ENCODE peak calls at places on chromosome 17, in five cellular contexts. S is sigmoid colon, D is AG09309, T is AG08396, Z is uterus. H is an unnamed sample.

GRCh38 chr17:28643979-28644781 is 778 bp downstream of the BLTP2 start:
- DNase-seq in S (peak; percentile 69), D (no peak), T (peak; percentile 75), Z (no peak), H (peak; percentile 63)

GRCh38 chr17:15216481-15216880 is 48.6 kb downstream of the PMP22 start:
- DNase-seq in S (no peak), D (no peak), T (no peak), Z (no peak), H (no peak)

GRCh38 chr17:32833526-32833925 is 43.4 kb downstream of the MYO1D start:
- DNase-seq in S (no peak), D (no peak), T (no peak), Z (no peak), H (no peak)

GRCh38 chr17:77594416-77595209 is 363.9 kb upstream of the TNRC6C start:
- DNase-seq in S (peak; percentile 37), D (no peak), T (no peak), Z (no peak), H (no peak)

GRCh38 chr17:17032131-17032692 is 10.0 kb upstream of the MPRIP start:
- DNase-seq in S (peak; percentile 66), D (peak; percentile 61), T (peak; percentile 90), Z (no peak), H (peak; percentile 51)

GRCh38 chr17:67211742-67212141 is 33.3 kb downstream of the HELZ start:
- DNase-seq in S (no peak), D (peak; percentile 32), T (peak; percentile 15), Z (no peak), H (peak; percentile 69)

GRCh38 chr17:77374170-77374936 is 233.6 kb downstream of the SEC14L1 start:
- DNase-seq in S (peak; percentile 97), D (no peak), T (peak; percentile 88), Z (peak; percentile 86), H (peak; percentile 45)

GRCh38 chr17:164536-165235 is 16.8 kb downstream of the DOC2B start:
- DNase-seq in S (no peak), D (peak; percentile 11), T (peak; percentile 67), Z (no peak), H (peak; percentile 19)

GRCh38 chr17:18124346-18125126 is 16.0 kb downstream of the MYO15A start:
- DNase-seq in S (no peak), D (no peak), T (no peak), Z (no peak), H (no peak)

GRCh38 chr17:60577147-60577925 is 22.7 kb upstream of the PPM1D start:
- DNase-seq in S (peak; percentile 74), D (no peak), T (peak; percentile 47), Z (peak; percentile 53), H (peak; percentile 85)

GRCh38 chr17:48510761-48511604 is 19.8 kb downstream of the HOXB1 start:
- DNase-seq in S (no peak), D (peak; percentile 61), T (no peak), Z (no peak), H (peak; percentile 53)

GRCh38 chr17:44326867-44327444 is 2.3 kb upstream of the SLC25A39 start:
- DNase-seq in S (peak; percentile 99), D (peak; percentile 91), T (peak; percentile 95), Z (peak; percentile 97), H (peak; percentile 92)

GRCh38 chr17:76946111-76946771 is 78.0 kb downstream of the MGAT5B start:
- DNase-seq in S (no peak), D (no peak), T (no peak), Z (no peak), H (no peak)

GRCh38 chr17:34981538-34982241 is 1.4 kb downstream of the LIG3 start:
- DNase-seq in S (peak; percentile 5), D (no peak), T (peak; percentile 21), Z (no peak), H (peak; percentile 21)

GRCh38 chr17:34099859-34100258 is 155.2 kb upstream of the CCL2 start:
- DNase-seq in S (no peak), D (no peak), T (no peak), Z (no peak), H (no peak)

GRCh38 chr17:33233855-33234228 is 59.3 kb downstream of the ASIC2 start:
- DNase-seq in S (peak; percentile 82), D (no peak), T (peak; percentile 12), Z (peak; percentile 20), H (peak; percentile 36)

GRCh38 chr17:51461578-51462004 is 201.2 kb downstream of the UTP18 start:
- DNase-seq in S (no peak), D (peak; percentile 13), T (peak; percentile 35), Z (no peak), H (peak; percentile 4)

GRCh38 chr17:70235252-70235651 is 65.9 kb downstream of the KCNJ2 start:
- DNase-seq in S (no peak), D (no peak), T (no peak), Z (no peak), H (no peak)

GRCh38 chr17:68456529-68457167 is 648 bp downstream of the WIPI1 start:
- DNase-seq in S (peak; percentile 92), D (peak; percentile 80), T (peak; percentile 84), Z (peak; percentile 77), H (peak; percentile 83)

GRCh38 chr17:81814748-81815645 is 11.0 kb downstream of the GCGR start:
- DNase-seq in S (no peak), D (no peak), T (no peak), Z (no peak), H (peak; percentile 87)

GRCh38 chr17:58005031-58005727 is 1.9 kb downstream of the SRSF1 start:
- DNase-seq in S (no peak), D (no peak), T (no peak), Z (no peak), H (no peak)

GRCh38 chr17:54754560-54754959 is 146.1 kb upstream of the TOM1L1 start:
- DNase-seq in S (no peak), D (no peak), T (no peak), Z (no peak), H (no peak)

GRCh38 chr17:2794116-2794803 is 2.0 kb upstream of the RAP1GAP2 start:
- DNase-seq in S (no peak), D (no peak), T (no peak), Z (no peak), H (no peak)

GRCh38 chr17:4949321-4950074 is 1.2 kb upstream of the PFN1 start:
- DNase-seq in S (peak; percentile 89), D (no peak), T (peak; percentile 78), Z (peak; percentile 85), H (peak; percentile 62)

GRCh38 chr17:83144421-83145357 is 65.3 kb downstream of the METRNL start:
- DNase-seq in S (peak; percentile 69), D (peak; percentile 32), T (peak; percentile 40), Z (no peak), H (no peak)

GRCh38 chr17:71628306-71628705 is 492.5 kb upstream of the SOX9 start:
- DNase-seq in S (no peak), D (no peak), T (no peak), Z (no peak), H (no peak)

H was measured in renal cortical epithelial cell.